ENCODE peak calls at places on chromosomes 6 and 20, in nine cellular contexts. Q is stimulated activated CD8-positive, alpha-beta memory T cell treated with anti-CD3 and anti-CD28 coated beads, Interleukin-7, amount 100 ng/mL, for 24 hours; H is WTC11; D is activated naive CD4-positive, alpha-beta T cell treated with anti-CD3 and anti-CD28 coated beads, Interleukin-2, amount 50 U/mL, for 72 hours; F is stimulated activated CD4-positive, alpha-beta T cell treated with anti-CD3 and anti-CD28 coated beads, Interleukin-2, amount 100 ng/mL, for 48 hours; R is ureter; J is NCI-H2081; U is neural progenitor cell; I is effector CD4-positive, alpha-beta T cell. S is an unnamed sample.

GRCh38 chr20:46509523-46509922 is 3.8 kb downstream of the ZNF334 start:
- DNase-seq in Q (no peak), H (no peak), D (no peak), F (no peak), R (no peak), J (no peak), U (no peak), I (no peak), S (peak; percentile 87)

GRCh38 chr6:166950443-166950821 is 5.9 kb downstream of the RNASET2 start:
- DNase-seq in Q (no peak), H (no peak), D (no peak), F (no peak), R (no peak), J (no peak), U (no peak), I (no peak), S (no peak)

GRCh38 chr6:137699036-137699683 is 167.9 kb upstream of the TNFAIP3 start:
- DNase-seq in Q (no peak), H (no peak), D (no peak), F (no peak), R (no peak), J (no peak), U (no peak), I (no peak), S (no peak)

GRCh38 chr20:8361008-8361652 is 229.1 kb downstream of the PLCB1 start:
- DNase-seq in Q (no peak), H (no peak), D (no peak), F (no peak), R (no peak), J (no peak), U (no peak), I (no peak), S (no peak)

GRCh38 chr20:8057871-8058270 is 38.3 kb upstream of the TMX4 start:
- DNase-seq in Q (no peak), H (no peak), D (no peak), F (no peak), R (no peak), J (no peak), U (no peak), I (no peak), S (no peak)

GRCh38 chr6:158389188-158389919 is 77.1 kb downstream of the TULP4 start:
- DNase-seq in Q (no peak), H (no peak), D (no peak), F (no peak), R (no peak), J (no peak), U (no peak), I (no peak), S (no peak)

GRCh38 chr6:137637161-137637560 is 143.0 kb upstream of the OLIG3 start:
- DNase-seq in Q (no peak), H (no peak), D (no peak), F (no peak), R (peak; percentile 45), J (no peak), U (no peak), I (no peak), S (no peak)

GRCh38 chr6:146650799-146651481 is 52.2 kb downstream of the ADGB start:
- DNase-seq in Q (no peak), H (no peak), D (no peak), F (no peak), R (no peak), J (no peak), U (no peak), I (no peak), S (no peak)

GRCh38 chr20:32333181-32333987 is 24.7 kb upstream of the ASXL1 start:
- DNase-seq in Q (no peak), H (no peak), D (peak; percentile 36), F (no peak), R (no peak), J (no peak), U (no peak), I (no peak), S (no peak)

GRCh38 chr20:51244496-51244895 is 221.6 kb upstream of the KCNG1 start:
- DNase-seq in Q (no peak), H (no peak), D (no peak), F (no peak), R (no peak), J (no peak), U (no peak), I (no peak), S (no peak)